ENCODE peak calls at places on chromosomes 4 and X, in eight cellular contexts. G, L, Y, B, T, I, M and V are unnamed samples.

GRCh38 chr4:95510145-95510544 is 38.6 kb downstream of the UNC5C start:
- DNase-seq in T (no peak), B (peak; percentile 13), I (no peak), M (no peak), Y (no peak), G (peak; percentile 53), L (no peak), V (no peak)

GRCh38 chr4:13530823-13531608 is 13.3 kb downstream of the NKX3-2 start:
- DNase-seq in G (no peak), B (no peak), M (no peak), L (no peak), Y (peak; percentile 59), I (no peak), T (no peak), V (no peak)

GRCh38 chr4:33470805-33471204 is 2750.6 kb downstream of the PCDH7 start:
- DNase-seq in G (no peak), T (no peak), L (no peak), B (no peak), I (no peak), M (no peak), Y (peak; percentile 52), V (no peak)

GRCh38 chrX:66760648-66761047 is 121.8 kb upstream of the EDA2R start:
- DNase-seq in L (no peak), I (no peak), M (no peak), G (peak; percentile 50), B (no peak), T (no peak), Y (no peak), V (no peak)

GRCh38 chr4:53132117-53132889 is 233.6 kb downstream of the SCFD2 start:
- DNase-seq in M (no peak), G (no peak), L (no peak), B (no peak), T (no peak), I (no peak), Y (no peak), V (no peak)

GRCh38 chr4:180669637-180670036 is 1573.6 kb upstream of the TENM3 start:
- DNase-seq in T (no peak), B (peak; percentile 44), L (no peak), Y (no peak), G (no peak), M (no peak), I (no peak), V (no peak)

GRCh38 chr4:20151436-20151835 is 100.3 kb upstream of the SLIT2 start:
- DNase-seq in M (no peak), T (no peak), G (no peak), L (no peak), I (no peak), B (peak; percentile 74), Y (no peak), V (no peak)

GRCh38 chr4:65918217-65918616 is 247.9 kb upstream of the EPHA5 start:
- DNase-seq in Y (no peak), T (no peak), I (no peak), G (no peak), L (no peak), B (no peak), M (no peak), V (no peak)

GRCh38 chrX:69324851-69325250 is 159.6 kb upstream of the PJA1 start:
- DNase-seq in I (no peak), L (no peak), T (no peak), M (no peak), Y (no peak), B (no peak), G (no peak), V (peak; percentile 75)
- H3K27ac ChIP-seq in I (no peak overlapping the region), L (no peak overlapping the region), T (no peak overlapping the region), M (no peak overlapping the region), Y (no peak overlapping the region), B (no peak overlapping the region), G (no peak overlapping the region), V (peak overlapping the region; percentile 66)

GRCh38 chr4:182741054-182741453 is 176.1 kb downstream of the DCTD start:
- DNase-seq in Y (no peak), B (no peak), T (no peak), M (no peak), L (no peak), I (no peak), G (no peak), V (no peak)

GRCh38 chr4:182738283-182739047 is 178.7 kb downstream of the DCTD start:
- DNase-seq in B (peak; percentile 57), I (no peak), G (no peak), Y (no peak), M (no peak), L (no peak), T (no peak), V (no peak)

GRCh38 chr4:182730791-182731190 is 186.4 kb downstream of the DCTD start:
- DNase-seq in Y (no peak), G (no peak), B (no peak), L (no peak), T (no peak), M (no peak), I (no peak), V (no peak)

GRCh38 chr4:182736207-182736606 is 181.0 kb downstream of the DCTD start:
- DNase-seq in B (no peak), I (no peak), G (no peak), Y (no peak), T (no peak), L (no peak), M (no peak), V (no peak)
- H3K4me3 ChIP-seq in B (no peak overlapping the region), I (no peak overlapping the region), G (no peak overlapping the region), Y (no peak overlapping the region), T (no peak overlapping the region), L (no peak overlapping the region), M (no peak overlapping the region), V (no peak overlapping the region)

GRCh38 chrX:74171465-74171864 is 132.5 kb upstream of the ZCCHC13 start:
- DNase-seq in I (no peak), Y (no peak), T (no peak), L (no peak), M (no peak), B (no peak), G (no peak), V (no peak)
- H3K9me3 ChIP-seq in I (peaks cover 12% of the 10 kb centered on the region), Y (peaks cover 20% of the 10 kb centered on the region), T (no peaks in the 10 kb centered on the region), L (no peaks in the 10 kb centered on the region), M (peaks cover 27% of the 10 kb centered on the region), B (peaks cover 7% of the 10 kb centered on the region), G (no peaks in the 10 kb centered on the region), V (no peaks in the 10 kb centered on the region)

DNA sequence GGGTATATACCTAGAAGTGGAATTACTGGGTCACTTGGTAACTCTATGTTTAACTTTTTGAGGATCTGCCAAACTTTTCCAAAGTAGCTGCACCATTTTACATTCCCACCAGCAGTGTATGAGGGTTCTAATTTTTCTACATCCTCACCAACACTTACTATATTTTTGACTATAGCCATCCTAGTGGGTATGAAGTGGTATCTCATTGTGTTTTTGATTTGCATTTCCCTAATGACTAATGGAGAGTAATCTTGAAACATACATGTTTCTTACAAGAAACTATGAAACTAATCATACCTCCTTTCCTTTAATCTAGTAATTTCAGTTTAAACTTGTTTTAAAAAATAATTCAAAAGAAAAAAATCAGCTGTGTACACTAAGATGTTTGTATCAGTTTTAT is 17.9 kb downstream of the BCLAF3 start:
- DNase-seq in Y (no peak), G (no peak), B (no peak), L (no peak), T (no peak), M (no peak), I (no peak), V (no peak)
- H3K27ac ChIP-seq in Y (no peak overlapping the region), G (no peak overlapping the region), B (no peak overlapping the region), L (no peak overlapping the region), T (no peak overlapping the region), M (no peak overlapping the region), I (no peak overlapping the region), V (no peak overlapping the region)

DNA sequence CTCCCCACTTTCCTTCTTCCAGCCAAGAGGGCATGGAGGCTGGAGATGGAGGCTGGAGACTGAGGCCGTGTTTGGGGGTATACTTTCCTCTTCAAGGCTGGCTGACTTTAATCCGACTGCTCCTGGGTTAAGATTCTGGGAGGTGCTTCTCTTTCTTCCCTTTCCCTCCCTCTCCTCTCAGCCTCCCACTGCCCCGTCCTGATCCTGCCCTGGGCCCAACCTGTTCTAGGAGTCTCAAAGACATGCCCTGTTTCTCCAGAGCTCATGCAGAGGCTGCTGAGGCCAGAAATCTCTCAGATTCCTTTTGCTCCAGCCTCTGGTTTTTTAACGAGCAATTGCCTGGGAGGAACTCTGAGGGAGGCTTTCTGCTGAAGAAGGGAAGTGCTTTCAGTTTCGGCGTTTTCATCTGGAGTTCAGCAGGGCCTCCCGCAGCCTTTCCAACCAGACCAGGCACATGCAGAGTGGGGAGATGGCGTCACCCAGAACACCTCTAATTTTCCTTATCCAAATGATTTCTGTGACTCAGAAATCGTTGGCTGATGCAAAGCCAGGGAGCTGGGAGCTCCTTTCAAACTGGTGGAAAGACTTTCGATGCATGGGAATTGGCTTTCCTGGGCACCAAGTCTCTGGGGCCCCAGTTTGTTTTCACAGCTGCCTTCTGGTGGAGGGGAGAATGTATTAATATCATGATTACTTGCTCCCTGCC is 34.5 kb upstream of the FAM9C start:
- DNase-seq in I (no peak), Y (no peak), T (no peak), B (peak; percentile 81), M (peak; percentile 28), G (no peak), L (no peak), V (no peak)
- H3K4me3 ChIP-seq in I (no peak overlapping the region), Y (no peak overlapping the region), T (peak overlapping the region; percentile 38), B (no peak overlapping the region), M (peak overlapping the region; percentile 41), G (no peak overlapping the region), L (no peak overlapping the region), V (no peak overlapping the region)

DNA sequence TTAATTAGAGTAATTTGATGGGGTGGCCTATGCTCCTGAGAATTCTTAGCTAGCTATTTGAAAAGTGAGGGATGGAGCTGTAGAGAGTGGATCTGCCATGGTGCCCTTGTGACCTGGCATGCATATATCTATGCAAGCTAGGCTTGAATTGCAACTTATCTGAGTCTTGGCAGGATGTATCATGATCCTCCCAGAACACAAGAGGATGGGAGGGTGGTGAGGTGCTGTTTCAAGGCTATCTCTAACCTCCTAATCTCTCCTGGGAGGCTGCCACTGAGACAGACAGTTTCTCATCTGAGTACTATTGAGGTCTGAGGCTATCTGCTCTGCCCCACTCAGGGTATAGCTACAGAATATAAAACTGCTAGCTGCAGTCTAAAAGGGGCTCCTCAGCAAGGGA is 56.6 kb downstream of the BRCC3 start:
- DNase-seq in B (no peak), M (no peak), L (no peak), T (no peak), Y (no peak), G (no peak), I (no peak), V (no peak)
- H3K9me3 ChIP-seq in B (peaks cover 2% of the 10 kb centered on the region), M (peaks cover 16% of the 10 kb centered on the region), L (no peaks in the 10 kb centered on the region), T (no peaks in the 10 kb centered on the region), Y (no peaks in the 10 kb centered on the region), G (no peaks in the 10 kb centered on the region), I (peaks cover 7% of the 10 kb centered on the region), V (no peaks in the 10 kb centered on the region)

GRCh38 chrX:65705439-65705838 is 38.0 kb downstream of the MSN start:
- DNase-seq in M (no peak), Y (no peak), T (no peak), G (no peak), L (no peak), B (no peak), I (no peak), V (no peak)
- H3K27ac ChIP-seq in M (peak overlapping the region; percentile 85), Y (peak overlapping the region; percentile 77), T (peak overlapping the region; percentile 63), G (peak overlapping the region; percentile 3), L (peak overlapping the region; percentile 30), B (peak overlapping the region; percentile 52), I (peak overlapping the region; percentile 68), V (no peak overlapping the region)

GRCh38 chr4:187171731-187172339 is 448.2 kb upstream of the FAT1 start:
- DNase-seq in I (no peak), L (no peak), T (no peak), G (no peak), M (no peak), Y (no peak), B (peak; percentile 5), V (no peak)
- H3K4me3 ChIP-seq in I (no peak overlapping the region), L (no peak overlapping the region), T (no peak overlapping the region), G (no peak overlapping the region), M (no peak overlapping the region), Y (no peak overlapping the region), B (no peak overlapping the region), V (no peak overlapping the region)